ENCODE peak calls at places on chromosomes 7 and 10, in five cellular contexts. One of them, this sample, is unnamed.

GRCh38 chr7:55556031-55556430 is 16.3 kb downstream of the VOPP1 start:
- DNase-seq in GM12878: no peak
- DNase-seq in HepG2: no peak
- DNase-seq in K562: no peak
- DNase-seq in H1: no peak
- DNase-seq in this sample: no peak

GRCh38 chr7:67462781-67463191 is 466.2 kb downstream of the TYW1 start:
- DNase-seq in GM12878: no peak
- DNase-seq in HepG2: no peak
- DNase-seq in K562: no peak
- DNase-seq in H1: no peak
- DNase-seq in this sample: no peak

GRCh38 chr10:110497438-110498086 is at the start of gene DUSP5:
- DNase-seq in GM12878: peak; percentile 75
- DNase-seq in HepG2: peak; percentile 75
- DNase-seq in K562: peak; percentile 91
- DNase-seq in H1: peak; percentile 56
- DNase-seq in this sample: peak; percentile 93

GRCh38 chr7:80725181-80725611 is 86.8 kb downstream of the CD36 start:
- DNase-seq in GM12878: no peak
- DNase-seq in HepG2: no peak
- DNase-seq in K562: no peak
- DNase-seq in H1: no peak
- DNase-seq in this sample: no peak

GRCh38 chr10:69453759-69454158 is 2.5 kb downstream of the TSPAN15 start:
- DNase-seq in GM12878: no peak
- DNase-seq in HepG2: no peak
- DNase-seq in K562: no peak
- DNase-seq in H1: no peak
- DNase-seq in this sample: no peak

GRCh38 chr10:62084434-62084833 is 182.9 kb downstream of the ARID5B start:
- DNase-seq in GM12878: no peak
- DNase-seq in HepG2: no peak
- DNase-seq in K562: no peak
- DNase-seq in H1: no peak
- DNase-seq in this sample: no peak

GRCh38 chr10:131928248-131929095 is 27.7 kb downstream of the PPP2R2D start:
- DNase-seq in GM12878: peak; percentile 40
- DNase-seq in HepG2: no peak
- DNase-seq in K562: peak; percentile 37
- DNase-seq in H1: no peak
- DNase-seq in this sample: no peak

GRCh38 chr7:155349601-155350331 is 52.1 kb downstream of the INSIG1 start:
- DNase-seq in GM12878: no peak
- DNase-seq in HepG2: no peak
- DNase-seq in K562: no peak
- DNase-seq in H1: no peak
- DNase-seq in this sample: no peak

GRCh38 chr10:87945994-87946393 is 82.6 kb downstream of the PTEN start:
- DNase-seq in GM12878: no peak
- DNase-seq in HepG2: no peak
- DNase-seq in K562: no peak
- DNase-seq in H1: no peak
- DNase-seq in this sample: no peak

DNA sequence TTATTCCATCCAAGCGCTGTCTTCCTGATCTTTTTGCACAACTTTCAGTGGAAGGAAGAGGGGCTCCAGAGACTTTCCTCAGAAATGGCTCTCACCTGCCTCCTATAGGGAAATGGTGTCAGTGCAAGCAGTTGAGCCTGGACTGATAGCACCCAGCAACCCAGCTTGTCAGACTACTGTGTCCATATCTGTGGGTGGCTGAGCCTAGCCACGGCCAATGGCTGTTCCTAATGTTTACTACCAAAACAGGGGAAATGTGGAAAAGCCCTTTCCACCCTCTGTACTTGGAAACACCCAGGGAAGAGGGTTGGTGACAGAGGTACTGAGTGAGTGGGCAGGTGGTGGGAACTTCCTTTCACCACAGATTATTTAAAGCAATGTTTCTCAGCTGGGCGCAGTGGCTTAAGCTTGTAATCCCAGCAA is 4.3 kb upstream of the YKT6 start:
- DNase-seq in GM12878: no peak
- DNase-seq in HepG2: peak; percentile 21
- DNase-seq in K562: peak; percentile 71
- DNase-seq in H1: no peak
- DNase-seq in this sample: peak; percentile 47
- TF ChIP-seq SP1 in GM12878: no peak
- TF ChIP-seq SP1 in HepG2: no peak
- TF ChIP-seq SP1 in K562: peak; percentile 7
- TF ChIP-seq SP1 in H1: no peak
- TF ChIP-seq SP1 in this sample: no peak

DNA sequence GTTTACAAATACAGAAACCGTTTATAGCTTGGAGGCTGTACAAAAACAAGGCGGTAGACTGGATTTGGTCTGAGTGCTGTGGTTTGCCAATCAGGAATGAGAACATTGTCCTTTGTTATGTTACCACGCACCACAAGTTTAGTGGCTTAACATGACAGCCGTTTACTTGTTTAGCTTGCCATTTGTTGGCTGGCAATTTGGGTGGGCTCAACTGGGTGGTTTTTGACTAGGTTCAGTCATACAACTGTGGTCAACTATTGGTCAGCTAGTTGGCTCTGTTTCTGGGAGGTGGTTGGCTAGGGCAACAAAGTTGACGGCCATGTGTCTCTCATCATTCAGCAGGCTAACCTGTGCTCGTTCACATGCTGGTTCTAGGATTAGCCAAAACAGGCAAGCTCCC is 60.1 kb upstream of the SP8 start:
- DNase-seq in GM12878: no peak
- DNase-seq in HepG2: no peak
- DNase-seq in K562: no peak
- DNase-seq in H1: no peak
- DNase-seq in this sample: no peak
- H3K4me2 ChIP-seq in GM12878: no peak overlapping the region
- H3K4me2 ChIP-seq in HepG2: no peak overlapping the region
- H3K4me2 ChIP-seq in K562: no peak overlapping the region
- H3K4me2 ChIP-seq in H1: no peak overlapping the region
- H3K4me2 ChIP-seq in this sample: no peak overlapping the region

GRCh38 chr7:92200791-92201190 is 21.8 kb upstream of the LRRD1 start:
- DNase-seq in GM12878: no peak
- DNase-seq in HepG2: no peak
- DNase-seq in K562: no peak
- DNase-seq in H1: no peak
- DNase-seq in this sample: no peak
- TF ChIP-seq SP1 in GM12878: no peak
- TF ChIP-seq SP1 in HepG2: no peak
- TF ChIP-seq SP1 in K562: no peak
- TF ChIP-seq SP1 in H1: no peak
- TF ChIP-seq SP1 in this sample: no peak

GRCh38 chr10:22345301-22346086 is at the start of gene SPAG6:
- DNase-seq in GM12878: no peak
- DNase-seq in HepG2: no peak
- DNase-seq in K562: no peak
- DNase-seq in H1: no peak
- DNase-seq in this sample: no peak
- H3K4me2 ChIP-seq in GM12878: peak within 1 kb of the TSS; percentile 31
- H3K4me2 ChIP-seq in HepG2: no peak within 1 kb of the TSS
- H3K4me2 ChIP-seq in K562: no peak within 1 kb of the TSS
- H3K4me2 ChIP-seq in H1: peak within 1 kb of the TSS; percentile 75
- H3K4me2 ChIP-seq in this sample: no peak within 1 kb of the TSS